ENCODE peak calls at places on chromosomes 6 and 20, in six cellular contexts. I is activated CD4-positive, alpha-beta memory T cell treated with anti-CD3 and anti-CD28 coated beads, Interleukin-2, amount 10 ng/mL, durations not matched to agents 7 days and 5 days; X is H9; F is A549; G is stimulated activated CD8-positive, alpha-beta memory T cell treated with anti-CD3 and anti-CD28 coated beads, Interleukin-15, amount 100 ng/mL, for 4 hours; Z is RWPE2. Y is an unnamed sample.

GRCh38 chr6:11748591-11748990 is 30.0 kb downstream of the ADTRP start:
- DNase-seq in I (no peak), X (no peak), F (peak; percentile 20), G (no peak), Z (no peak), Y (no peak)

GRCh38 chr6:161407115-161407514 is 133.3 kb upstream of the AGPAT4 start:
- DNase-seq in I (no peak), X (no peak), F (no peak), G (no peak), Z (no peak), Y (no peak)

GRCh38 chr20:61576372-61576771 is 324.3 kb downstream of the CDH4 start:
- DNase-seq in I (no peak), X (no peak), F (no peak), G (no peak), Z (no peak), Y (no peak)

GRCh38 chr6:167676666-167677421 is 149.9 kb upstream of the AFDN start:
- DNase-seq in I (no peak), X (peak; percentile 54), F (no peak), G (no peak), Z (no peak), Y (no peak)

GRCh38 chr6:54493138-54493537 is 184.9 kb downstream of the TINAG start:
- DNase-seq in I (no peak), X (no peak), F (peak; percentile 1), G (no peak), Z (no peak), Y (no peak)

GRCh38 chr6:20126102-20126752 is 86.0 kb downstream of the MBOAT1 start:
- DNase-seq in I (no peak), X (no peak), F (no peak), G (no peak), Z (no peak), Y (no peak)

GRCh38 chr6:15014958-15015357 is 230.9 kb upstream of the JARID2 start:
- DNase-seq in I (no peak), X (no peak), F (no peak), G (no peak), Z (no peak), Y (no peak)

GRCh38 chr6:34618430-34619182 is 62.5 kb upstream of the SPDEF start:
- DNase-seq in I (no peak), X (no peak), F (no peak), G (no peak), Z (no peak), Y (no peak)

GRCh38 chr20:14360386-14360785 is 23.0 kb upstream of the FLRT3 start:
- DNase-seq in I (no peak), X (no peak), F (no peak), G (no peak), Z (no peak), Y (no peak)

GRCh38 chr6:9467746-9468145 is 947.1 kb downstream of the TFAP2A start:
- DNase-seq in I (no peak), X (no peak), F (no peak), G (no peak), Z (no peak), Y (no peak)

GRCh38 chr6:125950293-125950692 is 6.3 kb upstream of the HINT3 start:
- DNase-seq in I (no peak), X (peak; percentile 68), F (no peak), G (no peak), Z (peak; percentile 66), Y (no peak)

GRCh38 chr6:14665827-14666724 is 548.5 kb downstream of the CD83 start:
- DNase-seq in I (peak; percentile 37), X (no peak), F (no peak), G (no peak), Z (peak; percentile 90), Y (no peak)

GRCh38 chr6:158739673-158740072 is 79.5 kb downstream of the EZR start:
- DNase-seq in I (no peak), X (no peak), F (no peak), G (no peak), Z (no peak), Y (no peak)

GRCh38 chr6:80767808-80768207 is 661.3 kb downstream of the BCKDHB start:
- DNase-seq in I (no peak), X (peak; percentile 25), F (no peak), G (no peak), Z (no peak), Y (no peak)

GRCh38 chr6:144702781-144703180 is 417.6 kb downstream of the UTRN start:
- DNase-seq in I (no peak), X (no peak), F (no peak), G (no peak), Z (no peak), Y (no peak)

GRCh38 chr6:3573670-3574069 is 116.8 kb upstream of the SLC22A23 start:
- DNase-seq in I (no peak), X (no peak), F (no peak), G (no peak), Z (no peak), Y (no peak)

GRCh38 chr6:146357578-146358340 is 185.9 kb upstream of the RAB32 start:
- DNase-seq in I (no peak), X (no peak), F (peak; percentile 9), G (no peak), Z (peak; percentile 54), Y (no peak)

GRCh38 chr6:49847014-49847413 is 19.3 kb downstream of the CRISP1 start:
- DNase-seq in I (no peak), X (no peak), F (no peak), G (no peak), Z (no peak), Y (no peak)

GRCh38 chr20:38075161-38075998 is 41.8 kb downstream of the RPRD1B start:
- DNase-seq in I (no peak), X (no peak), F (no peak), G (no peak), Z (no peak), Y (no peak)